ENCODE peak calls at places on chromosomes 11 and 22, in four cellular contexts. J, Z, A and O are unnamed samples.
A peak's percentile ranks its signal among the peaks of the same experiment; 100 is the strongest.

GRCh38 chr11:26709057-26709456 is 12.8 kb downstream of the SLC5A12 start:
- DNase-seq in A (no peak), Z (no peak), J (no peak), O (no peak)

GRCh38 chr11:134276396-134277175 is 407 bp downstream of the GLB1L3 start:
- DNase-seq in A (no peak), Z (no peak), J (no peak), O (no peak)

GRCh38 chr11:70544067-70544773 is 145.9 kb downstream of the CTTN start:
- DNase-seq in J (no peak), Z (no peak), A (no peak), O (no peak)

GRCh38 chr11:848380-848931 is 5.8 kb downstream of the TSPAN4 start:
- DNase-seq in J (no peak), Z (peak; percentile 36), A (no peak), O (peak; percentile 59)

GRCh38 chr11:46452918-46453517 is 61.4 kb upstream of the CHRM4 start:
- DNase-seq in A (no peak), Z (no peak), J (no peak), O (no peak)

GRCh38 chr11:3010004-3010403 is 17.9 kb upstream of the NAP1L4 start:
- DNase-seq in Z (no peak), J (no peak), A (no peak), O (no peak)

GRCh38 chr11:75931124-75931523 is 116.1 kb downstream of the UVRAG start:
- DNase-seq in A (no peak), J (no peak), Z (no peak), O (no peak)

GRCh38 chr11:116180806-116181600 is 591.8 kb downstream of the BUD13 start:
- DNase-seq in J (no peak), A (no peak), Z (no peak), O (no peak)

GRCh38 chr11:33657757-33658156 is 42.9 kb downstream of the C11orf91 start:
- DNase-seq in A (no peak), Z (no peak), J (no peak), O (no peak)

GRCh38 chr11:78641541-78641940 is 66.9 kb upstream of the NARS2 start:
- DNase-seq in A (no peak), Z (no peak), J (no peak), O (no peak)

GRCh38 chr11:67006029-67006884 is 16.7 kb upstream of the SYT12 start:
- DNase-seq in J (no peak), Z (no peak), A (peak; percentile 51), O (no peak)

GRCh38 chr22:33335611-33336279 is 277.6 kb upstream of the SYN3 start:
- DNase-seq in J (no peak), A (no peak), Z (no peak), O (no peak)

GRCh38 chr22:22387386-22387736 is 121.2 kb downstream of the ZNF280B start:
- DNase-seq in Z (no peak), J (no peak), A (no peak), O (no peak)

GRCh38 chr11:92886243-92886905 is 83.1 kb upstream of the MTNR1B start:
- DNase-seq in J (no peak), A (peak; percentile 4), Z (no peak), O (no peak)

GRCh38 chr11:63534076-63534475 is 2.5 kb upstream of the PLAAT4 start:
- DNase-seq in J (no peak), Z (no peak), A (no peak), O (no peak)

GRCh38 chr11:63534895-63535461 is 1.6 kb upstream of the PLAAT4 start:
- DNase-seq in J (no peak), A (no peak), Z (no peak), O (peak; percentile 63)

GRCh38 chr11:63537293-63538101 is 889 bp downstream of the PLAAT4 start:
- DNase-seq in Z (no peak), A (no peak), J (peak; percentile 86), O (no peak)

GRCh38 chr11:63536669-63537292 is at the start of gene PLAAT4:
- DNase-seq in A (peak; percentile 74), Z (no peak), J (peak; percentile 78), O (peak; percentile 52)

GRCh38 chr11:63535734-63536133 is 874 bp upstream of the PLAAT4 start:
- DNase-seq in J (no peak), Z (peak; percentile 25), A (no peak), O (peak; percentile 70)
- H3K27ac ChIP-seq in J (peak overlapping the region; percentile 92), Z (peak overlapping the region; percentile 80), A (no peak overlapping the region), O (peak overlapping the region; percentile 69)

GRCh38 chr11:95066721-95067041 is at the start of gene SRSF8:
- DNase-seq in Z (no peak), A (no peak), J (no peak), O (no peak)
- H3K4me3 ChIP-seq in Z (peak within 1 kb of the TSS; percentile 96), A (peak within 1 kb of the TSS; percentile 57), J (peak within 1 kb of the TSS; percentile 84), O (peak within 1 kb of the TSS; percentile 78)

GRCh38 chr11:106021967-106022794 is at the start of gene MSANTD4:
- DNase-seq in Z (peak; percentile 87), J (peak; percentile 100), A (peak; percentile 81), O (peak; percentile 98)

GRCh38 chr11:106017088-106017487 is 5.0 kb downstream of the MSANTD4 start:
- DNase-seq in A (no peak), Z (no peak), J (no peak), O (no peak)

GRCh38 chr11:106021181-106021966 is 666 bp downstream of the MSANTD4 start:
- DNase-seq in Z (no peak), A (peak; percentile 1), J (no peak), O (no peak)

GRCh38 chr11:106022795-106023275 is 795 bp upstream of the MSANTD4 start:
- DNase-seq in Z (no peak), A (no peak), J (no peak), O (no peak)
- H3K27ac ChIP-seq in Z (no peak overlapping the region), A (no peak overlapping the region), J (peak overlapping the region; percentile 64), O (no peak overlapping the region)

GRCh38 chr11:118621071-118621815 is 13.8 kb downstream of the PHLDB1 start:
- DNase-seq in A (peak; percentile 61), J (peak; percentile 96), Z (no peak), O (no peak)

GRCh38 chr11:118618991-118619375 is 11.6 kb downstream of the PHLDB1 start:
- DNase-seq in A (peak; percentile 75), J (peak; percentile 90), Z (no peak), O (no peak)

GRCh38 chr11:118620529-118621070 is 13.2 kb downstream of the PHLDB1 start:
- DNase-seq in A (no peak), J (no peak), Z (no peak), O (no peak)

GRCh38 chr11:118618115-118618990 is 10.9 kb downstream of the PHLDB1 start:
- DNase-seq in Z (no peak), J (no peak), A (peak; percentile 55), O (no peak)

DNA sequence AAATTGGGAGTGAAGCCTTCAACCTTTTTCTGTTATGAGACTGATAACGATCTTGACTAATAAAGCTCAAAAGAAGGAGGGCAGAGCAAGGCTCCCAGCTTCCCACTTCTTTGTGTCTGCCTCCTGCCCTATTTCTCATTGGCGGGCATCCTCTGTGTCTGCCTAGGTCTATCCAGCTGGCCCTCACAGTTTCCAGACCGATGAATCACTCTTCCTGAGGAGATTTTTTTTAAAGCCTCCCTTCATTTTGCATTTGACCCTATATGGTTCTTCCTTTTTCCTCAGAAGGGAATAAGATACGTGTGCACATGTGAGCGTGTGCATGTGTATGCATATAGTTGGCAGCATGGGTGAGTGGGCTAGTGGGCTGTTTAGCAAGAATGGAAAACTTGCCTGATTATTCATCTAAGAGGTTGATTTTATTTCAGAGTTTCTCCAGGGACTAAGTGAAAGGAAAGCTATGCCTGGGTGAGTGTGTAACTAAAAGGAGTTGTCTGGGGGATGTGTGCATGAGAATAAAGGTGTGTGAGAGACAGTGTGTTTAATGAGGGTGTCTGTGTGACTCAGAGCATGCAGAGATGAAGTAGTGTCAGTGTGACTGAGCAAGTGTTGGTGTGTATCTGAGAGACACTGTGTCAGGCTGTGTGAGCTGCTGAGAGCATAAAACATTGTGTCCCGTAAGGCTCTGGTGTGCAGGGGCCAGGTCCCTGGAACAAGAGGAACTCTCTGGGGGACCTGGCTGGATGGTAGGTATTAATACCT is 12.2 kb downstream of the PHLDB1 start:
- DNase-seq in A (peak; percentile 64), Z (no peak), J (no peak), O (no peak)
- H3K4me3 ChIP-seq in A (no peak overlapping the region), Z (no peak overlapping the region), J (peak overlapping the region; percentile 8), O (no peak overlapping the region)